ENCODE peak calls at places on chromosomes 2 and 18, in seven cellular contexts. O, R, C, N, P, E and X are unnamed samples.

GRCh38 chr2:144801766-144802165 is 281.8 kb upstream of the ZEB2 start:
- DNase-seq in O (peak), R (no peak), C (peak), N (peak), P (no peak), E (no peak), X (no peak)

GRCh38 chr2:179097131-179097530 is 47.2 kb upstream of the CCDC141 start:
- DNase-seq in O (no peak), R (no peak), C (no peak), N (no peak), P (no peak), E (no peak), X (no peak)

GRCh38 chr18:76448262-76449109 is 46.6 kb downstream of the ZNF516 start:
- DNase-seq in O (no peak), R (no peak), C (no peak), N (peak), P (no peak), E (no peak), X (no peak)

GRCh38 chr2:49914281-49914680 is 760.0 kb upstream of the FSHR start:
- DNase-seq in O (peak), R (peak), C (no peak), N (peak), P (no peak), E (peak), X (no peak)

GRCh38 chr2:48169066-48169724 is 262.9 kb upstream of the FBXO11 start:
- DNase-seq in O (no peak), R (no peak), C (no peak), N (no peak), P (no peak), E (peak), X (no peak)

GRCh38 chr18:63544017-63544416 is 1.8 kb downstream of the SERPINB12 start:
- DNase-seq in O (no peak), R (no peak), C (no peak), N (no peak), P (no peak), E (no peak), X (no peak)

GRCh38 chr2:26757873-26758789 is 6.0 kb upstream of the SLC35F6 start:
- DNase-seq in O (peak), R (no peak), C (peak), N (peak), P (peak), E (peak), X (no peak)

GRCh38 chr2:173278794-173279527 is 75.7 kb upstream of the CDCA7 start:
- DNase-seq in O (no peak), R (no peak), C (no peak), N (no peak), P (no peak), E (no peak), X (no peak)

GRCh38 chr2:234733795-234734600 is 217.8 kb upstream of the SH3BP4 start:
- DNase-seq in O (no peak), R (no peak), C (no peak), N (no peak), P (no peak), E (no peak), X (no peak)

GRCh38 chr18:8287184-8287885 is 321.9 kb upstream of the RAB12 start:
- DNase-seq in O (no peak), R (no peak), C (no peak), N (no peak), P (no peak), E (no peak), X (no peak)

GRCh38 chr2:128325665-128326181 is 7.1 kb upstream of the HS6ST1 start:
- DNase-seq in O (no peak), R (no peak), C (no peak), N (no peak), P (no peak), E (no peak), X (no peak)

GRCh38 chr18:31199190-31199769 is 36.6 kb upstream of the DSC1 start:
- DNase-seq in O (no peak), R (no peak), C (no peak), N (peak), P (no peak), E (peak), X (no peak)

GRCh38 chr2:156325671-156326385 is 6.7 kb downstream of the NR4A2 start:
- DNase-seq in O (no peak), R (no peak), C (no peak), N (no peak), P (no peak), E (no peak), X (no peak)
- H3K18ac ChIP-seq in O (no peak), R (no peak), C (no peak), N (no peak), P (no peak), E (no peak), X (no peak)

GRCh38 chr2:46481541-46482193 is 2.3 kb downstream of the TMEM247 start:
- DNase-seq in O (no peak), R (no peak), C (peak), N (peak), P (no peak), E (no peak), X (no peak)

GRCh38 chr2:46479265-46479664 is at the start of gene TMEM247:
- DNase-seq in O (no peak), R (no peak), C (no peak), N (no peak), P (no peak), E (no peak), X (no peak)

GRCh38 chr2:46480562-46480961 is 1.2 kb downstream of the TMEM247 start:
- DNase-seq in O (no peak), R (no peak), C (no peak), N (no peak), P (peak), E (no peak), X (no peak)

GRCh38 chr2:46485002-46485401 is 5.6 kb downstream of the TMEM247 start:
- DNase-seq in O (no peak), R (no peak), C (no peak), N (no peak), P (no peak), E (no peak), X (no peak)

DNA sequence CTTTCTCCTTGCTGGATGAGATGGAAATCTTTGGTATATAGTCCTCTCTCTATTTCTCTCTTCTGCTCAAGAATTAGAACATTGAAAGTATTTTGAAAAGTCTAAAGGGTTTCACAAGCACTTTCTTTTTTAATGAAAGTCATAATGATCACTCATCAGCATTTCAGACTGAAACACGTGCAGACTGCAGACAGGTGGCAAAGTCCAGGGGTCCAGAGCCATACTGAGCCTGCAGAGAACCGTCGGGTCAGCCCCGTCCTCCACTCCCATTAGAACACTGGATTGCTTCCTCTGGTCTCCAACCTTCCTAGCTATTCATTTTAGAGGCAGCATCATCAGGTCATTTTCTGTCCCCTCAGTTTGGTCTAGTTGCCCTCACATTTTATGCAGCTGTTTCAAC is 3.1 kb downstream of the TMEM247 start:
- DNase-seq in O (no peak), R (no peak), C (no peak), N (no peak), P (no peak), E (no peak), X (no peak)
- H4K8ac ChIP-seq in O (no peak), R (no peak), C (no peak), N (no peak), P (no peak), E (no peak), X (no peak)

DNA sequence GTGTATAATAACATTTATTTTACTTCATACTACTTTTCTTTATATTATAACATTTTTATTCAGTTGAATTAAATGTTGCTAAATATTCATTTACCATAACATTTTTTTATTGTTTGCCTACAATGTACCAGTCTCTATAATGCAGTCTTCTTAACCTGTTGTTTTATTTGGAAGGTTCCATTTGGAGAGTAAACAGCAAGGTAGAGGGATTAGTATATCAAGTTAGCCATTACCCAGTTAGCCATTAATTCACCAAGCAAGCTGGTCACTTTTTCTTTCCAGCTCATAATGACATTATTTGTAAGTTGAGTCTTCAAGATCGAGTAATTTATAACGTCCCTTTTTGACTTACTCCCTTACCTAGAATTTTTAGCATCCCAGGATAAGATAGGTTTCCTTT is 29.7 kb upstream of the NT5C1B start:
- DNase-seq in O (no peak), R (no peak), C (no peak), N (no peak), P (no peak), E (no peak), X (no peak)
- H3K18ac ChIP-seq in O (no peak), R (no peak), C (no peak), N (no peak), P (no peak), E (no peak), X (no peak)

GRCh38 chr18:49845629-49846252 is 32.4 kb upstream of the ACAA2 start:
- DNase-seq in O (no peak), R (no peak), C (no peak), N (no peak), P (no peak), E (no peak), X (no peak)
- H4K8ac ChIP-seq in O (no peak), R (no peak), C (no peak), N (no peak), P (no peak), E (no peak), X (no peak)

GRCh38 chr2:119233326-119234020 is 9.8 kb downstream of the STEAP3 start:
- DNase-seq in O (no peak), R (no peak), C (peak), N (peak), P (no peak), E (no peak), X (no peak)
- H3K18ac ChIP-seq in O (no peak), R (no peak), C (no peak), N (no peak), P (no peak), E (no peak), X (peak)

GRCh38 chr2:217890445-217890844 is 112.3 kb downstream of the TNS1 start:
- DNase-seq in O (peak), R (no peak), C (peak), N (peak), P (no peak), E (peak), X (no peak)
- H4K8ac ChIP-seq in O (no peak), R (no peak), C (no peak), N (no peak), P (no peak), E (no peak), X (no peak)

DNA sequence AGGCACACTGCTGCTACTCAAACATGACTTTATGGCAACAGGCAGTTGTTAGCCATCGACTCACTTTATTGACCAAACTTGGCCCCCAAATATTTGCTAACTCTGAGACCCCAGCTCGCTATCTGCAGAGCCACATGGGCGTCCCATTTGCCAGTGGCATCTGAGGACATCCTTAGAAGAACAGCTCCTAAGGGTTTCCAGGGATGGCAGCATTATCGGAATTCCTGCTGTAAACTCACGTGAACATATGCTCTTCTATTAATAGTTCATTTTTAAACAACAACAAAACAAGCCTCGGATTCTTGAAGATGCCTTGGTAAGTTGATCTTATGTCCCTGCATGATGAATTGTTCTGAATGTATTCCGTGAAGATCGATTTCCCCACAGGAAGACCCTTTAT is 181.0 kb downstream of the LDLRAD4 start:
- DNase-seq in O (no peak), R (no peak), C (no peak), N (no peak), P (no peak), E (no peak), X (no peak)
- H3K18ac ChIP-seq in O (no peak), R (no peak), C (no peak), N (no peak), P (no peak), E (no peak), X (no peak)

GRCh38 chr2:137967042-137967441 is 2.8 kb downstream of the HNMT start:
- DNase-seq in O (no peak), R (no peak), C (no peak), N (no peak), P (no peak), E (no peak), X (no peak)

GRCh38 chr2:137969418-137969765 is 5.1 kb downstream of the HNMT start:
- DNase-seq in O (no peak), R (no peak), C (peak), N (peak), P (no peak), E (peak), X (no peak)

GRCh38 chr2:137969876-137970275 is 5.6 kb downstream of the HNMT start:
- DNase-seq in O (no peak), R (no peak), C (no peak), N (no peak), P (no peak), E (no peak), X (no peak)

GRCh38 chr2:137966043-137966442 is 1.8 kb downstream of the HNMT start:
- DNase-seq in O (no peak), R (no peak), C (no peak), N (no peak), P (no peak), E (no peak), X (no peak)

DNA sequence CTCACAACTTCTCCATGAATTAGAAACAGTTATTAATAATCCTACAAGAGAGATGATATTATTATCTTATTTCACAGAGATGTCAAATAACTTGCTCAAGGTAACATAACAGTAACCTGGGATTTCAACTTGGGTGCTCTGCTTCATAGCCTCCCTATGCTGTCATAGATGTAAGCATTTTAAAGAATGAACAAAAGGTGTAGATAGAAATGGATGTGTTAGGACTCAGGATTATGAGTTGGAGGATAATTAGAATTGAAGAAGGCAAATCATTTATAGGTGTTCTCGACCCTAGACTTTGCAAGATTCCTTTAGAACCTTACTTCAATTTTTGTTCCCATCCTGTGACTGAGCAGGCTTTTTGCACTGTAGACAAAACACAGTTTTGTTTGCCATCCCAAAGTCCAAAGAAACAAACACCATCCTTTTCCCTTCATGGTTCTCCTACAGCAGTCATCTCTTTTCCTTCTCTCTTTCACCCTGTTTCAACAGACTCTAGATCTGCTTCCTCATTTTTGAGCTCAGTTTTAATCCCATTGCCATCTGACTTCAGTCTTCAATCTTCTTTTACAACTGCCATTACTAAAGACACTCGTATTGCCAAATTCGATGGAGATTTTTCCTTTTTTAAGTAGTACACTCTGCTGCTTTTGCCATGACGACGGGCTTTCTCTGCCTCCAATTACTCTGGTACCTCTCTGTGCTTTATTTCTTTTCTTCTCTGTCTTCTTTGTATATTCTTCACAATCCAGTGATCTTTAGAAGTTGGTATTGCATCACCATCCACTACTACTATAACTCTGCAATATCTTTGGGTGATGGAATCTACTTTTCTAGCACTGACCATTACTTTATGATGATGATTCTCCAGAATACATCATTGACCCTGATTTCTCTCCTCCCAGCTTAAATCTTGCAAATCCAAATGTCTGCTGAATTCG is 4.5 kb downstream of the HNMT start:
- DNase-seq in O (no peak), R (no peak), C (no peak), N (no peak), P (no peak), E (no peak), X (no peak)
- H4K8ac ChIP-seq in O (no peak), R (no peak), C (no peak), N (no peak), P (no peak), E (no peak), X (no peak)